ENCODE peak calls at places on chromosomes 7 and 10, in seven cellular contexts. A is CD8-positive, alpha-beta T cell; S is tibial nerve; I is OCI-LY7; F is cardiac fibroblast; W is spleen; V is Peyer's patch. U is an unnamed sample.

GRCh38 chr7:133394369-133394768 is 141.5 kb downstream of the EXOC4 start:
- DNase-seq in S (no peak), A (no peak), V (no peak), I (peak), F (no peak), W (no peak), U (no peak)

GRCh38 chr7:123431075-123431614 is 103.2 kb downstream of the IQUB start:
- DNase-seq in I (no peak), S (no peak), W (no peak), F (no peak), A (no peak), V (no peak), U (no peak)

GRCh38 chr10:101060036-101060950 is 1.5 kb upstream of the KAZALD1 start:
- DNase-seq in S (peak), V (peak), W (peak), A (peak), F (peak), I (peak), U (peak)

GRCh38 chr10:84135836-84136235 is 3.5 kb upstream of the GHITM start:
- DNase-seq in A (no peak), S (no peak), W (no peak), I (no peak), F (no peak), V (no peak), U (no peak)

GRCh38 chr10:132338876-132339275 is 6.9 kb downstream of the LRRC27 start:
- DNase-seq in I (no peak), F (no peak), A (no peak), S (no peak), V (no peak), W (no peak), U (no peak)

GRCh38 chr10:84424731-84425165 is 96.4 kb downstream of the CCSER2 start:
- DNase-seq in S (peak), V (no peak), I (no peak), W (no peak), F (peak), A (no peak), U (no peak)

GRCh38 chr10:117418121-117418520 is 42.9 kb upstream of the PDZD8 start:
- DNase-seq in V (no peak), S (no peak), W (no peak), A (no peak), I (no peak), F (no peak), U (no peak)

GRCh38 chr10:44386546-44387052 is 1.7 kb upstream of the CXCL12 start:
- DNase-seq in W (peak), V (peak), F (peak), A (no peak), S (peak), I (peak), U (no peak)

GRCh38 chr7:106196460-106197021 is 84.4 kb upstream of the SYPL1 start:
- DNase-seq in F (no peak), S (no peak), I (no peak), W (no peak), A (no peak), V (no peak), U (no peak)

GRCh38 chr10:123796736-123797135 is 94.9 kb downstream of the CPXM2 start:
- DNase-seq in I (no peak), A (no peak), F (no peak), W (no peak), V (no peak), S (no peak), U (no peak)

GRCh38 chr7:39493929-39494328 is 72.3 kb upstream of the YAE1 start:
- DNase-seq in W (no peak), I (no peak), A (no peak), V (no peak), F (no peak), S (no peak), U (no peak)

GRCh38 chr7:135291809-135292253 is 58.2 kb downstream of the STRA8 start:
- DNase-seq in W (no peak), V (no peak), F (peak), I (no peak), A (no peak), S (no peak), U (no peak)

GRCh38 chr7:123580406-123581161 is 21.0 kb upstream of the ASB15 start:
- DNase-seq in W (no peak), V (no peak), F (peak), I (peak), A (no peak), S (no peak), U (no peak)

GRCh38 chr7:149489391-149490024 is 8.1 kb downstream of the ZNF746 start:
- DNase-seq in F (no peak), I (no peak), W (no peak), V (no peak), A (no peak), S (no peak), U (no peak)
- TF ChIP-seq CTCF in F (no peak), I (peak), W (no peak), V (no peak), A (no peak), S (no peak), U (no peak)

DNA sequence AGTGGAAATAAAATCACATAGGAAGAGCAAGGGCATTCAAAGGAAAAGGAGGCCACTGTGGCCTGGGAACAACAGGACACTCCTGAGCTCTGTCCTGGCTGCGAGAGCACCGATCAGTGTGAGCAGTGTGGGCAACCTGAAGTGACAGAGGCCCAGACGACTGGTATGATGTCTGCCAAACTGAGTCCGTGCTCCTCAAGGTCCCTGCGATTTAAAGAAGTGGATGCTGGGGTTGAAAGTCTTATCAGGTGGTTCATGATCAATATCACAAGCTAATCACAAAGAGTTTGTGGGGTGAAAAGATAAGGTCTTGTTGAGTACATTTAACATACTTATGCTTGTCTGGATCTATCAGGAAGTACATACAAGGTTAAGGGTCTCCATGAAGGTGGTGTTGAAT is 176.5 kb downstream of the ZNF438 start:
- DNase-seq in I (no peak), S (no peak), W (no peak), F (no peak), V (no peak), A (no peak), U (no peak)
- TF ChIP-seq CTCF in I (no peak), S (no peak), W (no peak), F (no peak), V (no peak), A (no peak), U (no peak)

DNA sequence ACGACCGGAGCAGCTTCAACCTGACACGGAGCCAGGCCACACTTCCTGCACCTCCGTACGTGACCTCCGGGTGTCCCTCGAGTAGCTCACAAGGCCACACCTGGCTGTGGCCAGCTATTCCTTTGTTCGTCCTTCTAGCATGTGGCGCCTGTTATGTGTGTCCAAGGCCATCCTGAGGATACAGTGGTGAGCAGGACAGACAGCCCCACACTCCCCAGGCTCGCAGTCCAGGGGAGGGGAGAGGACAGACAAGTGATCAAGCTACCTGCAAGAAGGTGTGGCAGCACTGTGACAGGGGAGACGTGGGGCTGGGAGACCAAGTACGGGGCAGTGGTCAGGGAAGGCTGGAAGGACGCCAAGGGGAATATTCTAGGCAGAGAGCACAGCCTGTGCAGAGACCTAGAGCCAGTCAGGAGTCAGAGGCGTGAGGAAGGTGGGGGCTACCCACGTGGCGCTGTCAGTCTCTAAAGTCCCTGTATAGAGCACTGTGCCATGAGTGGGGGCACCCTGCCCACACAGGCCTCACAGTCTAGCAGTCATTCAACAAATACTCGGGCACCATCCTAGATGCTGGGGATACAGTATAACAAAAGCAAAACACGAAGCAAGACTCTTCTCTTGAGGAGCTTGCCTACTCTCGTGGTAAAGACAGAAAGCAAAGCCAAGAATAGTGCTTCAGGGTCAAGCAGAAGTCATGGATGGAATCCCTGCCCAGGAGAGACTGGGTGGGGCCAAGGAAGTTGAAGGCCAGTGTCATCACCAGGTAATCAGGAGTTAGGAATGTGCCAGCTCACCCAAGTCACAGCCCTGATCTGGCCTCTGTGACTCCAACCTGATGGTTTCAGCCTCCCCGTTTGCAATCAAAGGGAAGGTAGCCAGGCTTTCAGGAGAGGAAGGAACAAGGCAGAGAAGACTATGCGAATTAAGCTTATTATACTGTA is 58.6 kb downstream of the PROSER2 start:
- DNase-seq in F (peak), I (peak), V (no peak), W (no peak), S (no peak), A (no peak), U (no peak)
- TF ChIP-seq CTCF in F (no peak), I (peak), V (no peak), W (no peak), S (no peak), A (no peak), U (no peak)

GRCh38 chr7:44638611-44639557 is 32.5 kb downstream of the OGDH start:
- DNase-seq in I (peak), V (peak), S (no peak), F (peak), A (peak), W (peak), U (no peak)
- TF ChIP-seq CTCF in I (peak), V (peak), S (no peak), F (no peak), A (no peak), W (peak), U (no peak)

DNA sequence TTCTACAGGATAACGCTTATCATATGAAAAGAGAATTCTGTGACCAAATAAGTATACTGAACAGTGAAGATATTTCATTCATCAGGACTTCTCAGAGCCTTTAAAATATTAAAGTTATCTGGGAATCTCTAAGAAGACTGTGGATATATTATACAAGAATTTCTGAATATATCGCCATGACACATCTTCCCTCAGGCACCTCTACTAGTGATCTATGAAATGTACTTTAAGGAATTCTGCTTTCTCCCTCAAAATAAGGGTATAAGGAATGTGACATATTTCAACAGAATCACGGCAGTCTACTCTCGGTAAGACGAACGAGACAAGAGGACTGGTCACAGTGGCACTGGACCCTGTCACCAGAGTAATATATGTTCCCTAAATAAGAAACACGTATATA is 504.2 kb upstream of the PHF14 start:
- DNase-seq in I (no peak), F (no peak), S (no peak), W (no peak), V (no peak), A (no peak), U (no peak)
- TF ChIP-seq CTCF in I (no peak), F (no peak), S (no peak), W (no peak), V (no peak), A (no peak), U (no peak)

DNA sequence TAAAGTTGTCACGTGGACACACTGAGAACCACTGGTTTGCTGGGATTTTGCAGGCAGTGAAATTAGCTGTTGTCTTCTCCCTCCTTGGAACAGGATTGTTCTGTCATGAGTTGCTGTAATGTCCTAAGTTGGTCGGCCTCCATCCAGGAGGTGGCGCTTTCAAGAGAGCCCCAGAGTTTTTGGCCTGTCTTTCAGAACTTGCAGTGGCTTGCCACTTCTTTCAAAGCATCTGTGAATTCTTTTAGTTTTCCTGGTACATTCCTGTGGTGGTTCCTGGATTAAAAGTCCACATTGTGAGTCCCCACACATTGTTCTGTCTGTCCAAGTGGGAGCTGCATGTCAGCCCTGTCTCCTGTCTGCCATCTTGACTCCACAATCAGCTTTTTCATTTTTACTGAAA is 133.8 kb downstream of the PON1 start:
- DNase-seq in V (no peak), I (no peak), F (peak), S (no peak), A (no peak), W (no peak), U (no peak)
- TF ChIP-seq CTCF in V (no peak), I (peak), F (peak), S (no peak), A (no peak), W (no peak), U (no peak)

U was measured in omental fat pad.